ENCODE peak calls at places on chromosomes 4 and X, in six cellular contexts. D, J, Q, V, B and E are unnamed samples.
A peak's percentile ranks its signal among the peaks of the same experiment; 100 is the strongest.

GRCh38 chr4:2286904-2287593 is 25.1 kb upstream of the MXD4 start:
- DNase-seq in D (no peak), J (no peak), Q (no peak), V (no peak), B (no peak), E (no peak)

GRCh38 chr4:99179178-99179577 is 35.1 kb upstream of the ADH4 start:
- DNase-seq in D (no peak), J (no peak), Q (no peak), V (no peak), B (no peak), E (no peak)

GRCh38 chrX:14673764-14674163 is 144.4 kb downstream of the GLRA2 start:
- DNase-seq in D (no peak), J (peak; percentile 80), Q (no peak), V (no peak), B (peak; percentile 50), E (peak; percentile 76)

GRCh38 chr4:1366371-1367229 is 19.6 kb downstream of the UVSSA start:
- DNase-seq in D (no peak), J (no peak), Q (no peak), V (no peak), B (no peak), E (no peak)

GRCh38 chr4:70815370-70815769 is 24.3 kb downstream of the GRSF1 start:
- DNase-seq in D (no peak), J (peak; percentile 27), Q (no peak), V (no peak), B (no peak), E (peak; percentile 16)

GRCh38 chr4:41181037-41181436 is 33.3 kb downstream of the APBB2 start:
- DNase-seq in D (no peak), J (no peak), Q (no peak), V (no peak), B (no peak), E (no peak)

GRCh38 chrX:133089411-133089810 is 7.5 kb downstream of the USP26 start:
- DNase-seq in D (no peak), J (no peak), Q (no peak), V (peak; percentile 13), B (no peak), E (no peak)

GRCh38 chrX:111511477-111511876 is at the start of gene SERTM2:
- DNase-seq in D (no peak), J (no peak), Q (no peak), V (no peak), B (no peak), E (peak; percentile 11)

GRCh38 chr4:151035321-151035720 is 20.2 kb upstream of the LRBA start:
- DNase-seq in D (no peak), J (no peak), Q (no peak), V (no peak), B (no peak), E (no peak)

GRCh38 chr4:8725071-8725841 is 132.7 kb downstream of the CPZ start:
- DNase-seq in D (no peak), J (no peak), Q (no peak), V (no peak), B (no peak), E (no peak)

GRCh38 chrX:133440797-133441163 is 25.5 kb upstream of the GPC4 start:
- DNase-seq in D (no peak), J (no peak), Q (no peak), V (no peak), B (no peak), E (no peak)

GRCh38 chrX:2883770-2884169 is 45.4 kb downstream of the ARSD start:
- DNase-seq in D (no peak), J (no peak), Q (no peak), V (no peak), B (no peak), E (no peak)

GRCh38 chr4:67436742-67437141 is 108.6 kb downstream of the CENPC start:
- DNase-seq in D (no peak), J (no peak), Q (no peak), V (no peak), B (no peak), E (peak; percentile 7)

GRCh38 chr4:158722291-158722916 is 792 bp downstream of the PPID start:
- DNase-seq in D (no peak), J (peak; percentile 75), Q (no peak), V (peak; percentile 50), B (no peak), E (peak; percentile 58)

GRCh38 chr4:119525005-119525749 is 103.4 kb downstream of the PDE5A start:
- DNase-seq in D (no peak), J (peak; percentile 86), Q (no peak), V (no peak), B (no peak), E (peak; percentile 76)